ENCODE peak calls at places on chromosomes 3 and 15, in six cellular contexts. T is iPS DF 6.9, V is body of pancreas, K is ovary, J is brain microvascular endothelial cell, B is aorta. H is an unnamed sample.

GRCh38 chr3:82202254-82202653 is 440.8 kb upstream of the GBE1 start:
- DNase-seq in V (no peak), J (no peak), B (no peak), K (no peak), T (no peak), H (no peak)

GRCh38 chr3:126911162-126912026 is 71.5 kb upstream of the PLXNA1 start:
- DNase-seq in B (peak), J (peak), T (no peak), K (no peak), V (no peak), H (peak)

GRCh38 chr3:30895329-30895728 is 868 bp upstream of the GADL1 start:
- DNase-seq in V (no peak), T (no peak), K (no peak), B (no peak), J (no peak), H (no peak)

GRCh38 chr3:170766823-170767575 is 103.0 kb downstream of the RPL22L1 start:
- DNase-seq in T (no peak), J (no peak), K (no peak), B (no peak), V (peak), H (no peak)

GRCh38 chr3:38125305-38126120 is 11.4 kb downstream of the ACAA1 start:
- DNase-seq in T (no peak), V (no peak), K (no peak), B (no peak), J (no peak), H (no peak)

GRCh38 chr15:78930577-78931388 is 14.1 kb downstream of the CTSH start:
- DNase-seq in B (peak), J (peak), V (no peak), T (no peak), K (no peak), H (peak)

GRCh38 chr3:170999737-171000242 is 26.7 kb downstream of the SLC2A2 start:
- DNase-seq in T (no peak), V (peak), K (no peak), B (no peak), J (peak), H (peak)

GRCh38 chr3:157081681-157082210 is 78.2 kb downstream of the CCNL1 start:
- DNase-seq in T (peak), J (peak), B (peak), K (peak), V (peak), H (peak)

DNA sequence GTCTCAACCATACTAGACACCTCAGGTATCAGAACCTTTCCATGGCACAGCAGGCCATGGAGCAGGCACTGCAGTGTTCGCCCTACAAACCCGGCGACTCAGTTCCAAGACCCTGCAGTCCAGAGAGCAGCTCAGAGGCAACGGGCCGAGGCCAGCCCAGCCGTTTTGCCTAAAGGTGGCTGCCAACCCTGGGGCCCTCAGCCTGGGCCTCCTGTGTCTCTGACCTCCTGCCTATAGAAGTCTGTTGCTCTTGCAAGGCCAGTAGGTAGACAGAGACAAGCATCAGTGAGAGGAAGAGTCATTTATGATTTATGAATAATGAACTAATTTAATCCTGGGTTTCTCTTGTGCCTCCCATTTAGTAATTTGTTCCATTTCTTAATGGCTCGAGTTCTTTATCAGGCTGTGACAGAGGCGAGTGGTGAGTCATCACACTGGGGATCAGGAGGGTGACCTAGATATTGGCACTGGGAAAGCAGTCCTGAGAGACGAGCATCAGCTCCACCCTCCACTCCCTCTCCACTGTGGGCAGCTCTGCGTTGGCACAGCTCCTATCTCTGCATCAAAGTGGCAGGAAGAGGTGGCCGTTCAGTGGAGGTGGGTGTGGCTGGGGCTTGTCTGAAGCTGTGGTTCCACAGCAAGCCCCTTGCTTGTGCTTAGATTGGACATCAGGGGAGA is 79.8 kb downstream of the ABHD5 start:
- DNase-seq in K (peak), T (no peak), B (peak), J (peak), V (peak), H (no peak)
- H3K27ac ChIP-seq in K (peak), T (no peak), B (peak), J (no peak), V (peak), H (no peak)

GRCh38 chr15:65183847-65184159 is 1.3 kb downstream of the CLPX start:
- DNase-seq in K (no peak), T (no peak), J (no peak), V (no peak), B (no peak), H (no peak)

GRCh38 chr15:65184305-65184943 is 718 bp downstream of the CLPX start:
- DNase-seq in B (peak), J (peak), T (no peak), V (peak), K (peak), H (peak)

GRCh38 chr15:65189102-65189740 is 4.1 kb upstream of the CLPX start:
- DNase-seq in T (no peak), J (peak), V (no peak), K (peak), B (no peak), H (peak)

GRCh38 chr15:65182538-65182937 is 2.6 kb downstream of the CLPX start:
- DNase-seq in T (no peak), K (no peak), J (no peak), B (no peak), V (no peak), H (no peak)

DNA sequence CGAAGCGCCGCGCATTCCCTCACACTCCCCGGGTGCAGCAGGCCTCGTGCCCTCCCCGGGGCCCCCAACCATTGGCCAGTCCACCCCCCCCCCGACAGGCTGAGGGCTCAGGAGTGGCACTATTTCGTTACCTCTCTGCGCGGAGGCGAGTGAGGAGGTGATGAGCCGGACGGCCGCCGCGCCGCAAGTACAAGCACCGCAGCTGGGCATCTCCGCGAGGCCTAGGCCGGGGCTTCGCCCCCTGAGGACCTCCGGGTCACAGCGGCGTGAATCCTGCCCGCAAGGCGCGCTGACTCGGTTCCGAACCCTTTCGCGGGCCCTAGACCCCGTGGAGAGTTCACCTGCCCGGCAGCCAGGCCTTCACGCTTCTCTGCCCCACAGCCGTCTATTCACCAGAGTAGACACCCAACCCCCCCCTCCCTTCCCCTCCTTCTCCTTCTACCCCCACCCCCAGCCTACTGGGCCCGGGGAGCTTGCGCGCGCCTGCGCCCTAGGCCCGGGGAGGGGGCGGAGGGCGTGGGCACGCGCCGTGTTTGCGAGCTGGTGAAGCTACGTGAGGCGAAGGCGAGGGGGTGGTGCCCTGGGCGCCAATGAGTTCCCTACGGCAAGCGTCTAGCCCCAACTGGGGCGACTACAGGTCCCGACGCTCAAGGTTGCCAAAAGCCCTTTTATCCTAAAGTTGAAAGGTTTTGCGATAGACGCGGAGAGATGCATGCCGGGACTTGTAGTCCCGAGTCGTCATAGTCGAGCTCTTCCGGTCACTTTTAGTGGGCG is at the start of gene CLPX:
- DNase-seq in K (peak), V (peak), J (peak), B (peak), T (peak), H (peak)
- H3K27ac ChIP-seq in K (peak), V (peak), J (peak), B (peak), T (no peak), H (peak)

GRCh38 chr15:57683481-57683880 is 23.0 kb upstream of the POLR2M start:
- DNase-seq in B (no peak), T (no peak), K (no peak), J (no peak), V (no peak), H (no peak)

GRCh38 chr15:57686657-57687056 is 19.9 kb upstream of the POLR2M start:
- DNase-seq in B (no peak), V (no peak), J (peak), K (no peak), T (no peak), H (no peak)

GRCh38 chr15:57685316-57685715 is 21.2 kb upstream of the POLR2M start:
- DNase-seq in K (no peak), B (no peak), T (no peak), J (no peak), V (no peak), H (no peak)

GRCh38 chr15:57684491-57685184 is 21.9 kb upstream of the POLR2M start:
- DNase-seq in T (no peak), V (peak), J (no peak), K (no peak), B (no peak), H (no peak)

DNA sequence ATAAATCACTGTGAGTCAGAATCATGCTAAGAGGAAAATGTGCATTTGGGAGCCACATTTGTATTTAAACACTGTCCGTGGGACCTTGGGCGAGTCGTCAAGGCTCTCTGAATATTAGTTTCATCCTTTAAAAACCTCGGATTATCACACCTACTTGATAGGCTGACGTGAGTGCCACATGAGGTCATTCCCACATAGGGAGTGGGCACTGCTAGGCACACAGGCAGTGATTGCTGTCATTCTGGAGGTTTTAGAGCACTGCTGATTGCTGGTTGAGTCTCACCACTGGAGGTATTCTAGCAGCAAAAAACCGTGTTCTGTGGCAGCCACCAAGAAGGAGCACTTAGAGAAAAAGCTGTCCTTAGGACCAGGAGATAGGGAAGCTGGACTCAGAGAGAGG is 20.8 kb upstream of the POLR2M start:
- DNase-seq in B (no peak), T (no peak), J (no peak), V (no peak), K (no peak), H (no peak)
- H3K27ac ChIP-seq in B (peak), T (no peak), J (no peak), V (peak), K (peak), H (no peak)

DNA sequence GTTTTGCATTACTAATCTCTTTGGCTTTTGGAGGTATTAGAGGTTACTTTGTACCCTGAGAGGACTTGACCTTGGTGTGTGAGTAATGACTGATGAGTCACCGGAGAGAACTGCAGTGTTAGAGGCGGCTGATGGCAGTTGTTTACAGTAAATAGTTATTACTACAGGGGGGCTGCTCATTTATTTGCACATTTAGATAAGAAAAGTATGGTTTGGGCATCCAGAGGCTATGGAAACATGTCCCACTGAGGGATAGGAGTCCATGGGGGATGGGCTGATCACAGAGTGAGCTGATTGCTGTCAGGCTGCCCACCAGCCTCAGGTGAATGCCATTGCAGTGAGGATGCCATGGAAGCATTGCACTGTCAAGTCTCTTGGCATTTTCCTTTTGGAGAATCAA is 17.3 kb upstream of the STAC start:
- DNase-seq in J (peak), T (no peak), K (no peak), B (no peak), V (no peak), H (peak)
- H3K27ac ChIP-seq in J (peak), T (no peak), K (no peak), B (no peak), V (no peak), H (peak)

GRCh38 chr3:62604301-62604700 is 231.0 kb upstream of the FEZF2 start:
- DNase-seq in T (no peak), K (no peak), V (no peak), J (peak), B (no peak), H (peak)
- H3K27ac ChIP-seq in T (no peak), K (no peak), V (no peak), J (peak), B (peak), H (peak)

GRCh38 chr15:81303241-81304225 is 20.4 kb downstream of the STARD5 start:
- DNase-seq in K (no peak), J (peak), V (no peak), B (peak), T (peak), H (no peak)
- H3K27ac ChIP-seq in K (no peak), J (no peak), V (no peak), B (no peak), T (no peak), H (no peak)

GRCh38 chr3:48118322-48118721 is 69.9 kb downstream of the CDC25A start:
- DNase-seq in K (peak), J (no peak), B (no peak), V (no peak), T (no peak), H (no peak)
- H3K27ac ChIP-seq in K (no peak), J (no peak), B (no peak), V (no peak), T (no peak), H (no peak)

GRCh38 chr15:48537277-48538113 is 108.0 kb downstream of the FBN1 start:
- DNase-seq in V (no peak), J (no peak), T (no peak), K (no peak), B (no peak), H (no peak)

GRCh38 chr15:48532938-48533337 is 112.6 kb downstream of the FBN1 start:
- DNase-seq in T (no peak), K (no peak), J (no peak), B (no peak), V (no peak), H (no peak)

GRCh38 chr15:48538941-48539340 is 106.6 kb downstream of the FBN1 start:
- DNase-seq in J (no peak), B (no peak), K (no peak), V (no peak), T (no peak), H (no peak)

GRCh38 chr15:48533982-48534381 is 111.5 kb downstream of the FBN1 start:
- DNase-seq in J (no peak), T (no peak), V (no peak), K (no peak), B (no peak), H (no peak)

DNA sequence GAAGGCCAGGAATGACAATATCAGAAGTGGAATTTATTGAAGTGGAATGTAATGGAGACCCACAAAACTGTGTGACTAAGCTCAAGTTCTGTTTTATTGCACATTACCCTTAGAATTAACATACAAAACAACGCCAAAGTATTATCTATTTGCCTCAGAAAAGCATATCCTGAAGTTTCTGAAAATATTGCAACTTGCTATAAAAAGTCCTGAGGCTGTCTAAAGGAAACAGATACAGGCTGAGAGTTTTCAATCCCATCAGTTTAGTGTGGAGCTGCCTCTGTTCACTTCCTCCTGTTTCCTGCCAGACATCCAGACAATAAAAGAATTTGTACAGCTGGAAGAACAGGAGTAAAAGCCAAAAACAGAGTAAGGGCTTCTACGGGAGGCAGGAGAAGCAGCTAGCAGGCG is 108.8 kb downstream of the FBN1 start:
- DNase-seq in V (no peak), J (no peak), B (no peak), T (no peak), K (no peak), H (no peak)
- H3K27ac ChIP-seq in V (no peak), J (peak), B (no peak), T (no peak), K (peak), H (no peak)

DNA sequence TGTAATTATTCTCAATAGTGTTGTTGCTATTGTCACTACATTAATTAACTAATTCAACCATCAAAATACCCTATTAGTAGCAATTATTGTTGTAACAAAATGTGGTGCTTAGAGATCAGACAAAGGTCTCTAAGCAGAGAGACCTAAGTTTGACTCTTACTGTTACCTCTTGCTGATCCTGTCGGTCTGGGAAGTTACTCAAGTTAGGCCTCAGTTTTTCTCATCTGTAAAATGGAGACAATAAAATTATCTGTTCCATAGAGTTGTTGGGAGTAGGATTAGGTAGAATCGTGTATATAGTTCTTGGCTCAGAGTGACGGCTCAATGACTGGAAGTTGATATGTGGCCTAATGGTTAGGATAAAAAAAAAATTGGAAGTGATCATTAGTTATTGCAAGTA is 69.8 kb upstream of the ARL8B start:
- DNase-seq in V (no peak), K (no peak), B (no peak), T (no peak), J (no peak), H (no peak)
- H3K27ac ChIP-seq in V (no peak), K (no peak), B (no peak), T (no peak), J (peak), H (no peak)

H was measured in mammary epithelial cell.